ENCODE peak calls at places on chromosomes 16 and 17, in five cellular contexts. One of them, this sample, is unnamed.

GRCh38 chr17:73705594-73705993 is 61.3 kb upstream of the SDK2 start:
- DNase-seq in Kasumi-1: no peak
- DNase-seq in mesendoderm: no peak
- DNase-seq in H1: no peak
- DNase-seq in NCI-H2029 treated with DMSO at 0.1 percent for 48 hours: no peak
- DNase-seq in this sample: no peak

GRCh38 chr17:38868095-38868967 is 1.5 kb upstream of the LASP1 start:
- DNase-seq in mesendoderm: peak; percentile 77
- DNase-seq in NCI-H2029 treated with DMSO at 0.1 percent for 48 hours: peak; percentile 73
- DNase-seq in Kasumi-1: no peak
- DNase-seq in H1: no peak
- DNase-seq in this sample: no peak

GRCh38 chr17:67476787-67477335 is 99.8 kb downstream of the PITPNC1 start:
- DNase-seq in NCI-H2029 treated with DMSO at 0.1 percent for 48 hours: no peak
- DNase-seq in H1: no peak
- DNase-seq in mesendoderm: no peak
- DNase-seq in Kasumi-1: no peak
- DNase-seq in this sample: no peak

GRCh38 chr17:56699186-56699895 is 105.8 kb downstream of the NOG start:
- DNase-seq in NCI-H2029 treated with DMSO at 0.1 percent for 48 hours: peak; percentile 40
- DNase-seq in mesendoderm: peak; percentile 100
- DNase-seq in H1: peak; percentile 61
- DNase-seq in Kasumi-1: no peak
- DNase-seq in this sample: peak; percentile 93

GRCh38 chr17:77096570-77097214 is 44.1 kb upstream of the SEC14L1 start:
- DNase-seq in mesendoderm: no peak
- DNase-seq in NCI-H2029 treated with DMSO at 0.1 percent for 48 hours: no peak
- DNase-seq in Kasumi-1: peak; percentile 73
- DNase-seq in H1: no peak
- DNase-seq in this sample: no peak

GRCh38 chr17:35749560-35750412 is 3.3 kb downstream of the GAS2L2 start:
- DNase-seq in NCI-H2029 treated with DMSO at 0.1 percent for 48 hours: no peak
- DNase-seq in H1: no peak
- DNase-seq in Kasumi-1: peak; percentile 39
- DNase-seq in mesendoderm: peak; percentile 40
- DNase-seq in this sample: no peak

GRCh38 chr17:82297280-82297803 is 20.1 kb downstream of the CD7 start:
- DNase-seq in Kasumi-1: peak; percentile 66
- DNase-seq in mesendoderm: no peak
- DNase-seq in H1: no peak
- DNase-seq in NCI-H2029 treated with DMSO at 0.1 percent for 48 hours: no peak
- DNase-seq in this sample: no peak

GRCh38 chr16:64711026-64711425 is 410.8 kb downstream of the CDH11 start:
- DNase-seq in mesendoderm: no peak
- DNase-seq in NCI-H2029 treated with DMSO at 0.1 percent for 48 hours: no peak
- DNase-seq in Kasumi-1: no peak
- DNase-seq in H1: no peak
- DNase-seq in this sample: no peak

GRCh38 chr16:84967828-84968227 is 43.5 kb downstream of the ZDHHC7 start:
- DNase-seq in NCI-H2029 treated with DMSO at 0.1 percent for 48 hours: no peak
- DNase-seq in mesendoderm: no peak
- DNase-seq in H1: no peak
- DNase-seq in Kasumi-1: no peak
- DNase-seq in this sample: no peak

GRCh38 chr17:42060231-42060630 is 9.8 kb upstream of the C17orf113 start:
- DNase-seq in H1: no peak
- DNase-seq in NCI-H2029 treated with DMSO at 0.1 percent for 48 hours: no peak
- DNase-seq in mesendoderm: no peak
- DNase-seq in Kasumi-1: no peak
- DNase-seq in this sample: no peak

GRCh38 chr17:79168486-79169055 is 93.9 kb downstream of the ENGASE start:
- DNase-seq in H1: no peak
- DNase-seq in NCI-H2029 treated with DMSO at 0.1 percent for 48 hours: no peak
- DNase-seq in mesendoderm: no peak
- DNase-seq in Kasumi-1: no peak
- DNase-seq in this sample: no peak

GRCh38 chr16:24966599-24966998 is 48.6 kb downstream of the ARHGAP17 start:
- DNase-seq in H1: no peak
- DNase-seq in mesendoderm: no peak
- DNase-seq in NCI-H2029 treated with DMSO at 0.1 percent for 48 hours: no peak
- DNase-seq in Kasumi-1: no peak
- DNase-seq in this sample: no peak

GRCh38 chr17:29732613-29733012 is 109.9 kb upstream of the CORO6 start:
- DNase-seq in H1: no peak
- DNase-seq in NCI-H2029 treated with DMSO at 0.1 percent for 48 hours: no peak
- DNase-seq in mesendoderm: peak; percentile 43
- DNase-seq in Kasumi-1: no peak
- DNase-seq in this sample: no peak

GRCh38 chr16:2331199-2331931 is 9.2 kb downstream of the ABCA3 start:
- DNase-seq in H1: no peak
- DNase-seq in NCI-H2029 treated with DMSO at 0.1 percent for 48 hours: no peak
- DNase-seq in Kasumi-1: no peak
- DNase-seq in mesendoderm: no peak
- DNase-seq in this sample: no peak

GRCh38 chr16:80804061-80804450 is 342 bp downstream of the CDYL2 start:
- DNase-seq in NCI-H2029 treated with DMSO at 0.1 percent for 48 hours: no peak
- DNase-seq in mesendoderm: peak; percentile 37
- DNase-seq in H1: peak; percentile 65
- DNase-seq in Kasumi-1: peak; percentile 12
- DNase-seq in this sample: no peak

GRCh38 chr16:85423186-85423550 is 190.0 kb upstream of the GSE1 start:
- DNase-seq in mesendoderm: no peak
- DNase-seq in Kasumi-1: no peak
- DNase-seq in NCI-H2029 treated with DMSO at 0.1 percent for 48 hours: no peak
- DNase-seq in H1: peak; percentile 45
- DNase-seq in this sample: no peak

GRCh38 chr16:67286441-67287235 is 7.3 kb downstream of the PLEKHG4 start:
- DNase-seq in NCI-H2029 treated with DMSO at 0.1 percent for 48 hours: no peak
- DNase-seq in H1: no peak
- DNase-seq in Kasumi-1: no peak
- DNase-seq in mesendoderm: no peak
- DNase-seq in this sample: no peak

GRCh38 chr16:2482181-2483107 is 7.5 kb downstream of the TBC1D24 start:
- DNase-seq in NCI-H2029 treated with DMSO at 0.1 percent for 48 hours: peak; percentile 58
- DNase-seq in Kasumi-1: no peak
- DNase-seq in mesendoderm: no peak
- DNase-seq in H1: no peak
- DNase-seq in this sample: no peak

GRCh38 chr16:49743206-49743470 is 112.8 kb downstream of the ZNF423 start:
- DNase-seq in H1: no peak
- DNase-seq in mesendoderm: no peak
- DNase-seq in Kasumi-1: no peak
- DNase-seq in NCI-H2029 treated with DMSO at 0.1 percent for 48 hours: no peak
- DNase-seq in this sample: no peak

GRCh38 chr16:85112364-85112763 is at the start of gene CIBAR2:
- DNase-seq in H1: peak; percentile 63
- DNase-seq in Kasumi-1: no peak
- DNase-seq in NCI-H2029 treated with DMSO at 0.1 percent for 48 hours: no peak
- DNase-seq in mesendoderm: peak; percentile 25
- DNase-seq in this sample: no peak

GRCh38 chr16:49588729-49589384 is 215.3 kb downstream of the C16orf78 start:
- DNase-seq in Kasumi-1: no peak
- DNase-seq in H1: peak; percentile 53
- DNase-seq in mesendoderm: peak; percentile 65
- DNase-seq in NCI-H2029 treated with DMSO at 0.1 percent for 48 hours: no peak
- DNase-seq in this sample: peak; percentile 59

GRCh38 chr16:57137566-57138273 is 45.3 kb downstream of the CPNE2 start:
- DNase-seq in Kasumi-1: no peak
- DNase-seq in mesendoderm: no peak
- DNase-seq in H1: no peak
- DNase-seq in NCI-H2029 treated with DMSO at 0.1 percent for 48 hours: no peak
- DNase-seq in this sample: no peak

GRCh38 chr16:25158401-25158800 is 46.9 kb downstream of the LCMT1 start:
- DNase-seq in Kasumi-1: no peak
- DNase-seq in mesendoderm: no peak
- DNase-seq in NCI-H2029 treated with DMSO at 0.1 percent for 48 hours: no peak
- DNase-seq in H1: no peak
- DNase-seq in this sample: no peak

GRCh38 chr17:4161179-4161559 is 18.2 kb downstream of the CYB5D2 start:
- DNase-seq in NCI-H2029 treated with DMSO at 0.1 percent for 48 hours: no peak
- DNase-seq in H1: no peak
- DNase-seq in mesendoderm: peak; percentile 92
- DNase-seq in Kasumi-1: no peak
- DNase-seq in this sample: peak; percentile 47

GRCh38 chr16:87556941-87557459 is 45.3 kb upstream of the JPH3 start:
- DNase-seq in NCI-H2029 treated with DMSO at 0.1 percent for 48 hours: no peak
- DNase-seq in H1: no peak
- DNase-seq in mesendoderm: no peak
- DNase-seq in Kasumi-1: no peak
- DNase-seq in this sample: no peak

GRCh38 chr17:42913527-42913926 is 12.9 kb downstream of the G6PC1 start:
- DNase-seq in mesendoderm: no peak
- DNase-seq in Kasumi-1: no peak
- DNase-seq in H1: no peak
- DNase-seq in NCI-H2029 treated with DMSO at 0.1 percent for 48 hours: no peak
- DNase-seq in this sample: no peak

GRCh38 chr17:6523809-6524355 is 32.5 kb downstream of the PITPNM3 start:
- DNase-seq in NCI-H2029 treated with DMSO at 0.1 percent for 48 hours: no peak
- DNase-seq in mesendoderm: no peak
- DNase-seq in H1: no peak
- DNase-seq in Kasumi-1: no peak
- DNase-seq in this sample: no peak

GRCh38 chr17:58215685-58216084 is 3.4 kb downstream of the MKS1 start:
- DNase-seq in NCI-H2029 treated with DMSO at 0.1 percent for 48 hours: no peak
- DNase-seq in mesendoderm: peak; percentile 25
- DNase-seq in H1: no peak
- DNase-seq in Kasumi-1: no peak
- DNase-seq in this sample: no peak

GRCh38 chr16:14572535-14572934 is 57.5 kb downstream of the PARN start:
- DNase-seq in Kasumi-1: no peak
- DNase-seq in mesendoderm: no peak
- DNase-seq in H1: no peak
- DNase-seq in NCI-H2029 treated with DMSO at 0.1 percent for 48 hours: no peak
- DNase-seq in this sample: no peak

GRCh38 chr16:1202274-1202673 is 22.8 kb downstream of the TPSG1 start:
- DNase-seq in NCI-H2029 treated with DMSO at 0.1 percent for 48 hours: no peak
- DNase-seq in H1: no peak
- DNase-seq in Kasumi-1: no peak
- DNase-seq in mesendoderm: no peak
- DNase-seq in this sample: no peak

GRCh38 chr16:88414521-88415380 is 32.0 kb downstream of the ZNF469 start:
- DNase-seq in mesendoderm: no peak
- DNase-seq in NCI-H2029 treated with DMSO at 0.1 percent for 48 hours: no peak
- DNase-seq in H1: no peak
- DNase-seq in Kasumi-1: no peak
- DNase-seq in this sample: no peak

GRCh38 chr16:1788708-1789100 is 4.8 kb downstream of the IGFALS start:
- DNase-seq in mesendoderm: no peak
- DNase-seq in H1: no peak
- DNase-seq in Kasumi-1: no peak
- DNase-seq in NCI-H2029 treated with DMSO at 0.1 percent for 48 hours: no peak
- DNase-seq in this sample: no peak

GRCh38 chr16:16047761-16048160 is 98.3 kb downstream of the ABCC1 start:
- DNase-seq in Kasumi-1: no peak
- DNase-seq in H1: no peak
- DNase-seq in mesendoderm: no peak
- DNase-seq in NCI-H2029 treated with DMSO at 0.1 percent for 48 hours: no peak
- DNase-seq in this sample: no peak

GRCh38 chr16:81995651-81996050 is 15.6 kb downstream of the SDR42E1 start:
- DNase-seq in mesendoderm: no peak
- DNase-seq in Kasumi-1: no peak
- DNase-seq in NCI-H2029 treated with DMSO at 0.1 percent for 48 hours: no peak
- DNase-seq in H1: no peak
- DNase-seq in this sample: no peak

This sample was measured in NT2/D1.